ENCODE peak calls at places on chromosomes 5 and 9, in five cellular contexts. Z, O, G, V and I are unnamed samples.

GRCh38 chr9:112121633-112122032 is 53.5 kb downstream of the SUSD1 start:
- DNase-seq in Z (peak; percentile 16), O (no peak), G (no peak), V (no peak), I (no peak)

GRCh38 chr9:109182550-109182939 is 15.5 kb upstream of the FRRS1L start:
- DNase-seq in Z (no peak), O (peak; percentile 43), G (no peak), V (no peak), I (no peak)

GRCh38 chr9:117744390-117744789 is 40.2 kb downstream of the TLR4 start:
- DNase-seq in Z (no peak), O (no peak), G (peak; percentile 8), V (no peak), I (no peak)

GRCh38 chr9:137759117-137759516 is 118.5 kb upstream of the CACNA1B start:
- DNase-seq in Z (no peak), O (no peak), G (peak; percentile 69), V (no peak), I (no peak)

GRCh38 chr5:179870403-179870903 is 11.8 kb upstream of the MRNIP start:
- DNase-seq in Z (peak; percentile 60), O (peak; percentile 29), G (no peak), V (peak; percentile 87), I (peak; percentile 82)

GRCh38 chr5:45410304-45410995 is 285.7 kb downstream of the HCN1 start:
- DNase-seq in Z (no peak), O (no peak), G (no peak), V (no peak), I (no peak)

GRCh38 chr9:128556915-128557634 is 4.7 kb downstream of the SPTAN1 start:
- DNase-seq in Z (no peak), O (peak; percentile 78), G (no peak), V (no peak), I (no peak)

GRCh38 chr9:10050016-10050415 is 562.8 kb downstream of the PTPRD start:
- DNase-seq in Z (no peak), O (no peak), G (no peak), V (no peak), I (no peak)

GRCh38 chr9:35774907-35775635 is 16.3 kb upstream of the NPR2 start:
- DNase-seq in Z (peak; percentile 52), O (no peak), G (no peak), V (no peak), I (no peak)

GRCh38 chr5:164336906-164337305 is 831.5 kb downstream of the MAT2B start:
- DNase-seq in Z (no peak), O (no peak), G (no peak), V (no peak), I (peak; percentile 11)

GRCh38 chr9:18437315-18438200 is 36.4 kb upstream of the ADAMTSL1 start:
- DNase-seq in Z (no peak), O (peak; percentile 9), G (no peak), V (peak; percentile 53), I (no peak)

GRCh38 chr5:139676951-139677367 is 28.8 kb downstream of the CXXC5 start:
- DNase-seq in Z (no peak), O (no peak), G (no peak), V (peak; percentile 86), I (no peak)

GRCh38 chr5:169753795-169754194 is 116.7 kb downstream of the DOCK2 start:
- DNase-seq in Z (no peak), O (no peak), G (no peak), V (no peak), I (no peak)

GRCh38 chr9:120868676-120869359 is 8.2 kb downstream of the PHF19 start:
- DNase-seq in Z (peak; percentile 98), O (no peak), G (peak; percentile 77), V (peak; percentile 88), I (peak; percentile 100)

GRCh38 chr5:35087971-35088370 is 40.2 kb upstream of the AGXT2 start:
- DNase-seq in Z (no peak), O (no peak), G (no peak), V (no peak), I (no peak)

GRCh38 chr9:2701070-2701469 is 16.2 kb upstream of the KCNV2 start:
- DNase-seq in Z (no peak), O (no peak), G (no peak), V (no peak), I (no peak)

GRCh38 chr9:73437758-73438157 is 286.1 kb downstream of the ANXA1 start:
- DNase-seq in Z (no peak), O (peak; percentile 10), G (no peak), V (no peak), I (no peak)

GRCh38 chr5:119323630-119324000 is 32.2 kb upstream of the TNFAIP8 start:
- DNase-seq in Z (no peak), O (no peak), G (no peak), V (no peak), I (no peak)

GRCh38 chr5:171600736-171601265 is 181.4 kb downstream of the FGF18 start:
- DNase-seq in Z (no peak), O (no peak), G (no peak), V (no peak), I (no peak)

GRCh38 chr9:109482391-109482916 is 15.7 kb downstream of the PTPN3 start:
- DNase-seq in Z (no peak), O (no peak), G (no peak), V (no peak), I (no peak)

GRCh38 chr5:176754376-176754942 is 55.9 kb upstream of the UNC5A start:
- DNase-seq in Z (no peak), O (no peak), G (no peak), V (no peak), I (no peak)

GRCh38 chr5:127958421-127959011 is 125.0 kb upstream of the SLC12A2 start:
- DNase-seq in Z (no peak), O (peak; percentile 78), G (no peak), V (no peak), I (no peak)

GRCh38 chr5:175689147-175689991 is 31.5 kb downstream of the HRH2 start:
- DNase-seq in Z (no peak), O (no peak), G (no peak), V (no peak), I (no peak)

GRCh38 chr5:133423618-133424282 is 188.6 kb downstream of the FSTL4 start:
- DNase-seq in Z (peak; percentile 97), O (peak; percentile 28), G (peak; percentile 16), V (peak; percentile 87), I (peak; percentile 89)

GRCh38 chr9:93134018-93134739 is at the start of gene NINJ1:
- DNase-seq in Z (peak; percentile 85), O (peak; percentile 40), G (peak; percentile 50), V (peak; percentile 92), I (peak; percentile 91)

GRCh38 chr9:79756414-79756813 is 184.6 kb downstream of the TLE4 start:
- DNase-seq in Z (no peak), O (no peak), G (no peak), V (no peak), I (no peak)

GRCh38 chr5:76718880-76719279 is 3.0 kb downstream of the F2R start:
- DNase-seq in Z (no peak), O (no peak), G (no peak), V (no peak), I (no peak)

GRCh38 chr9:22401671-22402070 is 45.0 kb upstream of the DMRTA1 start:
- DNase-seq in Z (no peak), O (no peak), G (no peak), V (no peak), I (no peak)

GRCh38 chr5:151454166-151454565 is 6.8 kb downstream of the SLC36A1 start:
- DNase-seq in Z (no peak), O (no peak), G (no peak), V (no peak), I (no peak)

GRCh38 chr9:76835571-76836283 is 70.2 kb downstream of the PRUNE2 start:
- DNase-seq in Z (no peak), O (no peak), G (no peak), V (no peak), I (no peak)

GRCh38 chr5:149802008-149802407 is 71.9 kb downstream of the PPARGC1B start:
- DNase-seq in Z (no peak), O (no peak), G (no peak), V (no peak), I (no peak)

GRCh38 chr5:5092149-5092548 is 48.0 kb upstream of the ADAMTS16 start:
- DNase-seq in Z (no peak), O (no peak), G (no peak), V (no peak), I (no peak)

GRCh38 chr5:7592910-7593309 is 197.0 kb downstream of the ADCY2 start:
- DNase-seq in Z (peak; percentile 58), O (no peak), G (no peak), V (peak; percentile 6), I (peak; percentile 33)

GRCh38 chr5:33892419-33893151 is 795 bp upstream of the ADAMTS12 start:
- DNase-seq in Z (no peak), O (peak; percentile 2), G (no peak), V (no peak), I (no peak)

GRCh38 chr5:668299-668995 is 24.7 kb downstream of the TPPP start:
- DNase-seq in Z (no peak), O (no peak), G (no peak), V (no peak), I (no peak)

GRCh38 chr5:39062530-39062929 is 11.7 kb downstream of the RICTOR start:
- DNase-seq in Z (no peak), O (no peak), G (no peak), V (no peak), I (no peak)
- H3K4me2 ChIP-seq in Z (no peak overlapping the region), O (no peak overlapping the region), G (no peak overlapping the region), V (no peak overlapping the region), I (no peak overlapping the region)

DNA sequence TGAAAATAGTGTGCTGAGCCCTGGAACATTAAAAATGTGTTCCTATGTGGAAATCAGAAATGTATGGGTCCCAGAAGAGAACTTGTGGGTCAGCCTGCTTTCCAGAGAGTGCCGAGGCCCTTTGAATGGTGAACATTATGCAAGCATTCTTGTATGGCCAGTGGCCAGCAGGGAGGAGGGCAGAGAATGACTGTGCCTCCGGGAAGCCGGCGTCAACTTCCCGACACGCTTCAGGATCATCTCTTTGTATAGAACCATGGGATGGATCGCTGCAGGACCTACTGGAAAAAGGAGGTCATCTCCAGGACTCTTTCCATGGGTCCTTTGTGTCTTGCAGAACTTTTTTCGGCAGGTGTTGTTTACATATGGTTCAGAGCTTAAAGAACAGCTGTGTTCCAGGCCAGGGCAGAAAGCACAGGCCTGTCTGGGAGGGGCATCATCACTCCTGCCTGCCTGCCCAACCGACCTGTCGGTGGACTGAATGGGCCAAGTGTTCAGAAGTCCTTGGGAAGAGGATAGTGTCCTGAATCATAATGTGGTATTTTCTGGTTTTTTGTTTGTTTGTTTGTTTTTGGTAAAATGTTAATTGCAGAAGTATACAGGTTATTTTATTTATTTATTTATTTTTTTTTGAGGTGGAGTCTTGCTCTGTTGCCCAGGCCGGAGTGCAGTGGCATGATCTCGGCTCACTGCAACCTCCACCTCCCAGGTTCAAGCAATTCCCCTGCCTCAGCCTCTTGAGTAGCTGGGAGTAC is 9.0 kb downstream of the PRRC2B start:
- DNase-seq in Z (no peak), O (peak; percentile 93), G (no peak), V (no peak), I (peak; percentile 8)
- TF ChIP-seq TAF1 in Z (peak; percentile 42), O (no peak), G (no peak), V (no peak), I (no peak)

DNA sequence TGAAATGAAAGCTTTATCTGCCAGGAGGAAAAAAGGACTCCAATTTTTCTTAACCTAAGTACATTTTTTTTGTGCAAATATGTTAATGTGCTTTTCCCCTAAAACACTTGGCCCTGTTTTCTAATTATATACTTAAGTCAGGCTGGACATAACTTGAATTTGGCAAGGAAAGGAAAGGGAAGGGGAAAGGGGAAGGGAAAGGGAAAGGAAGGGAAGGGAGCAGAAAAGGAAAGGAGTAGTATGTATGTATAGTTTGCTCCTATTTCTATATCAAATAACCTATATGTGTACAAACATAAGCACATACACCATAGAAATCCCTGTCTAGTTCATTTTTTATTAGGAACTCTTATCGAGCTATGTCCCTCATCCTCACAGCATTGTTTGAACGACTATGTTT is 70.2 kb downstream of the KLHL3 start:
- DNase-seq in Z (no peak), O (no peak), G (no peak), V (no peak), I (no peak)
- H3K4me2 ChIP-seq in Z (no peak overlapping the region), O (no peak overlapping the region), G (peak overlapping the region; percentile 30), V (no peak overlapping the region), I (no peak overlapping the region)

GRCh38 chr5:1891391-1891790 is 8.7 kb upstream of the IRX4 start:
- DNase-seq in Z (no peak), O (no peak), G (no peak), V (no peak), I (no peak)
- TF ChIP-seq TAF1 in Z (no peak), O (no peak), G (no peak), V (no peak), I (no peak)